ENCODE peak calls at places on chromosome 12, in four cellular contexts. C is IMR-90, O is K562, A is H1. X is an unnamed sample.

GRCh38 chr12:18905134-18905533 is 167.2 kb downstream of the CAPZA3 start:
- DNase-seq in C (no peak), A (no peak), O (no peak), X (no peak)

GRCh38 chr12:50103767-50104321 is at the start of gene GPD1:
- DNase-seq in O (peak; percentile 80), A (no peak), C (peak; percentile 28), X (no peak)

GRCh38 chr12:67766370-67766769 is 117.8 kb downstream of the DYRK2 start:
- DNase-seq in O (no peak), C (peak; percentile 90), A (no peak), X (no peak)

GRCh38 chr12:121801601-121802484 is 2.0 kb upstream of the SETD1B start:
- DNase-seq in A (no peak), O (no peak), C (peak; percentile 45), X (no peak)

GRCh38 chr12:27463826-27464554 is 17.5 kb downstream of the SMCO2 start:
- DNase-seq in A (no peak), O (no peak), C (peak; percentile 42), X (no peak)

GRCh38 chr12:75751769-75752471 is 240.5 kb upstream of the KRR1 start:
- DNase-seq in O (no peak), A (no peak), C (peak; percentile 25), X (no peak)

GRCh38 chr12:120767071-120768024 is 41.7 kb downstream of the ACADS start:
- DNase-seq in C (no peak), A (no peak), O (no peak), X (no peak)

GRCh38 chr12:69879007-69879960 is 54.3 kb downstream of the MYRFL start:
- DNase-seq in O (peak; percentile 78), A (no peak), C (peak; percentile 69), X (no peak)

GRCh38 chr12:27572486-27573255 is 48.7 kb downstream of the PPFIBP1 start:
- DNase-seq in O (no peak), C (peak; percentile 77), A (no peak), X (no peak)

GRCh38 chr12:32533971-32534590 is 134.7 kb downstream of the FGD4 start:
- DNase-seq in C (peak; percentile 98), A (no peak), O (no peak), X (no peak)

GRCh38 chr12:87320724-87321123 is 708.5 kb downstream of the C12orf50 start:
- DNase-seq in O (no peak), A (no peak), C (no peak), X (no peak)

GRCh38 chr12:77940566-77940965 is 109.9 kb downstream of the NAV3 start:
- DNase-seq in O (no peak), C (peak; percentile 61), A (no peak), X (no peak)

DNA sequence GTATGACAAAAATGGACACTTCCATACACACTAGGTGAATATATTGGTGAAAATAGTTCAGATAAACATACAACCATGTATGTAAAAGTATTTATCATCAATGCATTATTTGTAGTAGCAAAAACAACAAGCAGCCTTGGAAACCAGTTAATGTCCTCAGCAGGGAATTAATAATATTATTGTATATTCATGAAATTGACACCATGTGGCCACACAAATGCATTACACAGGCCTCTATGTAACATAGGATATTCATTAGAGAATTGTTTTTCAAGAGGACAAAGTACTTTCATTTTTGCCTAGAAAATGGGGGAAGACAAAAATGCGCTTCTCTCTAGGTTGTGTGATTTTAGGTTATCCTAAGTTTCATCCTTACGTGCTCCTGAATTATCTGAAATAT is 24.3 kb downstream of the SPRING1 start:
- DNase-seq in A (no peak), O (no peak), C (no peak), X (no peak)
- TF ChIP-seq CHD1 in A (no peak), O (no peak), C (no peak), X (no peak)

GRCh38 chr12:93804392-93805179 is 127.4 kb downstream of the CRADD start:
- DNase-seq in O (no peak), A (no peak), C (no peak), X (no peak)
- TF ChIP-seq CHD1 in O (no peak), A (no peak), C (no peak), X (no peak)

GRCh38 chr12:103626498-103626897 is 39.4 kb downstream of the STAB2 start:
- DNase-seq in C (peak; percentile 51), A (no peak), O (peak; percentile 22), X (no peak)
- TF ChIP-seq CHD1 in C (no peak), A (no peak), O (no peak), X (no peak)

DNA sequence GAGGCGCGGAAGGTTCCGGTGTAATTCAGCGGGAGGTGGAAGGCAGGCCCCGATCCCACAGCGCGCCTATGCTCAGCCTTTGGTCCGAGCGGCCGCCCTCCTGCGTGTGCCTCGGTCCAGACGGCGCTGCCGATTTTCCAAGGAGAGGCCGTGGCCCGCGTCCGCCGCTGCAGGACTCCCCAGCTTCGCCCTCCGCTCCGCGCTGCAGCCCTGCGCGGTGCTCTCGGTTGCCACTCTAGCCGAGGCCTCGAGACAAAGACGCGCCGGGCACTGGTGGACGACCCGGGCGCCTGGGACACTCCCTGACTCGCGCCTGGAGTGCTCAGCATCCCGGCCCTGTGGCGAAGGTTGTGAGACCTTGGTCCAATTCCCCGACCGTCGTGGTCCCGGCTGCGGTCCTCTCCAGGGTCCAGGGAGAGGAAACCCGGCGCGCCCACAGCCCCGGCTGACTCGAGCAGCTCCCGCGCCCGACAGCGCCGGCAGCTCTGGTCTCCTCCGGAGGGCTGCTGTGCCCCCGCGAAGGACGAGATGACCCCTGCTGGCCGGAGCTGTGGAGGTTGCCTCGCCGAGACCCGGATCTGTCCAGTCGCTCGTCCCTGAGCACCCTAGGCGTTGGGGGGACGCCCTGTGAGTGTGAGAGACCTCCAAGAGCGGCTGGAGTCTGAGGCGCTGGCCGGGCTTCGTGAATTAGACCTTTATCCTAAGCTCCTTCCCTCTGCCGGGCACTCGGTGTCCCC is 6.5 kb downstream of the HOXC12 start:
- DNase-seq in O (no peak), C (no peak), A (no peak), X (no peak)
- TF ChIP-seq CHD1 in O (no peak), C (no peak), A (no peak), X (no peak)

X was measured in GM12878.